ENCODE peak calls at places on chromosomes 12 and 14, in ten cellular contexts. Q is transverse colon; T is AG04450; N is ovary; W is heart right ventricle; L is IMR-90; B is effector memory CD4-positive, alpha-beta T cell; H is heart left ventricle; R is CD8-positive, alpha-beta memory T cell; G is mammary epithelial cell. M is an unnamed sample.

GRCh38 chr12:113298861-113299545 is 35.9 kb downstream of the SLC8B1 start:
- DNase-seq in Q (no peak), T (no peak), N (peak; percentile 68), W (peak; percentile 81), L (no peak), B (no peak), H (peak; percentile 79), R (no peak), G (no peak), M (no peak)

GRCh38 chr12:121830588-121831265 is 26.9 kb downstream of the SETD1B start:
- DNase-seq in Q (no peak), T (no peak), N (no peak), W (no peak), L (no peak), B (no peak), H (no peak), R (no peak), G (no peak), M (no peak)

GRCh38 chr12:24850486-24850885 is 98.4 kb downstream of the BCAT1 start:
- DNase-seq in Q (no peak), T (no peak), N (no peak), W (no peak), L (no peak), B (no peak), H (no peak), R (no peak), G (no peak), M (no peak)

GRCh38 chr12:97513921-97514320 is 51.3 kb downstream of the RMST start:
- DNase-seq in Q (no peak), T (no peak), N (no peak), W (no peak), L (no peak), B (no peak), H (no peak), R (no peak), G (no peak), M (no peak)

GRCh38 chr14:61561657-61562276 is 133.5 kb upstream of the HIF1A start:
- DNase-seq in Q (peak; percentile 79), T (peak; percentile 96), N (peak; percentile 56), W (peak; percentile 82), L (peak; percentile 99), B (no peak), H (peak; percentile 69), R (no peak), G (peak; percentile 91), M (no peak)

GRCh38 chr14:104181761-104182530 is 43.6 kb downstream of the KIF26A start:
- DNase-seq in Q (no peak), T (no peak), N (no peak), W (no peak), L (no peak), B (no peak), H (no peak), R (no peak), G (peak; percentile 8), M (no peak)

GRCh38 chr14:92687681-92688433 is 60.6 kb downstream of the LGMN start:
- DNase-seq in Q (no peak), T (no peak), N (no peak), W (peak; percentile 40), L (no peak), B (no peak), H (no peak), R (no peak), G (no peak), M (no peak)

GRCh38 chr12:60148831-60149230 is 553.0 kb downstream of the SLC16A7 start:
- DNase-seq in Q (no peak), T (peak; percentile 65), N (no peak), W (no peak), L (peak; percentile 87), B (no peak), H (no peak), R (no peak), G (peak; percentile 92), M (no peak)

GRCh38 chr14:61586539-61587396 is 108.5 kb upstream of the HIF1A start:
- DNase-seq in Q (no peak), T (no peak), N (no peak), W (no peak), L (peak; percentile 77), B (no peak), H (no peak), R (no peak), G (peak; percentile 37), M (no peak)

GRCh38 chr14:21068521-21069387 is 1.4 kb upstream of the ARHGEF40 start:
- DNase-seq in Q (peak; percentile 71), T (no peak), N (peak; percentile 63), W (peak; percentile 73), L (peak; percentile 52), B (peak; percentile 36), H (peak; percentile 65), R (peak; percentile 77), G (no peak), M (peak; percentile 62)

GRCh38 chr12:50776749-50777728 is 13.1 kb downstream of the ATF1 start:
- DNase-seq in Q (no peak), T (no peak), N (no peak), W (no peak), L (no peak), B (no peak), H (no peak), R (no peak), G (no peak), M (no peak)

GRCh38 chr12:104498211-104498801 is 41.6 kb downstream of the CHST11 start:
- DNase-seq in Q (no peak), T (no peak), N (no peak), W (no peak), L (no peak), B (peak; percentile 34), H (no peak), R (no peak), G (no peak), M (peak; percentile 78)

DNA sequence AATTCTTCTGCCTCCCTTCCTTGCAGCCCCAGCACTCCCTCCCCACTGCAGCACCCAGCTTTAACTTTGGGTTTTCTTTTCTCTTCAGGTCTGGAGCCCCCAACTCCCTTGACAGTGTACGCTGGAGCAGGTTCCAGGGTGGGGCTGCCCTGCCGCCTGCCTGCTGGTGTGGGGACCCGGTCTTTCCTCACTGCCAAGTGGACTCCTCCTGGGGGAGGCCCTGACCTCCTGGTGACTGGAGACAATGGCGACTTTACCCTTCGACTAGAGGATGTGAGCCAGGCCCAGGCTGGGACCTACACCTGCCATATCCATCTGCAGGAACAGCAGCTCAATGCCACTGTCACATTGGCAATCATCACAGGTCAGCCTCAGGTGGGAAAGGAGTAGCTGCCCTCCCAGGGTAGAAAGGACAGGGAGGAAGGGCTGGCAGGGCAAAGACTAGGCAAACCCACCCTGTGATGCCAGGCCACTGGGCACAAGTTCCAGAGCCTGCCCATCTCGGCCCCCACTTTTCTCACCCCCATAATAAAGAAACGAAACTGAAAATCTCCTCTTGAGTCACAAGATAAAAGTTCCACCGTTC is 3.0 kb downstream of the LAG3 start:
- DNase-seq in Q (no peak), T (no peak), N (no peak), W (no peak), L (no peak), B (no peak), H (no peak), R (peak; percentile 47), G (no peak), M (no peak)
- H3K27me3 ChIP-seq in Q (no peaks in the 10 kb centered on the region), T (no peaks in the 10 kb centered on the region), N (no peaks in the 10 kb centered on the region), W (peaks cover 14% of the 10 kb centered on the region), L (no peaks in the 10 kb centered on the region), B (peaks cover 21% of the 10 kb centered on the region), H (no peaks in the 10 kb centered on the region), R (no peaks in the 10 kb centered on the region), G (no peaks in the 10 kb centered on the region), M (peaks cover 17% of the 10 kb centered on the region)

DNA sequence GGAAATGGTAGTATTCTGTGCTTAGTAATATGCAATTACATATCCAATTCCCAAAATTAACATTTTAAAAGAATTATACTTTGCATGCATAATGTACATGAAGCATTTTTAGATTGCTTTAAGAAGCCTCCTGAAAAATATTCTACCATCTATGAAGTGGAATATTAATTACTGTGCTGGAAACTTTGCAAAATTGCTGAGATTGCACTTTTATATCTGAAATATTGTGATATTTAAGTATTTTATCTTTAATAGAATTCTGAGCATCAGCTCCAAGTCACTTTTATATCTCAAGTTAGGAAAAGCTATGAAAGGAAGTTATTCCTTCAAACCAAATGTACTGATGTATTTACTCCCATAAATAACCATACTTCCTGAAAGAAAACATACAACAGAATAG is 152.6 kb downstream of the PLEKHA5 start:
- DNase-seq in Q (no peak), T (no peak), N (no peak), W (no peak), L (no peak), B (no peak), H (no peak), R (no peak), G (no peak), M (no peak)
- H3K27ac ChIP-seq in Q (no peak overlapping the region), T (no peak overlapping the region), N (no peak overlapping the region), W (no peak overlapping the region), L (no peak overlapping the region), B (no peak overlapping the region), H (no peak overlapping the region), R (no peak overlapping the region), G (no peak overlapping the region), M (no peak overlapping the region)

GRCh38 chr12:43015090-43015737 is 425.7 kb upstream of the PRICKLE1 start:
- DNase-seq in Q (no peak), T (no peak), N (no peak), W (no peak), L (no peak), B (no peak), H (no peak), R (no peak), G (no peak), M (no peak)

GRCh38 chr12:43004908-43005307 is 415.4 kb upstream of the PRICKLE1 start:
- DNase-seq in Q (no peak), T (no peak), N (no peak), W (no peak), L (no peak), B (no peak), H (no peak), R (no peak), G (no peak), M (no peak)

GRCh38 chr12:43009307-43009706 is 419.8 kb upstream of the PRICKLE1 start:
- DNase-seq in Q (no peak), T (no peak), N (no peak), W (peak; percentile 11), L (no peak), B (no peak), H (no peak), R (no peak), G (no peak), M (no peak)

GRCh38 chr12:43011383-43011926 is 421.9 kb upstream of the PRICKLE1 start:
- DNase-seq in Q (no peak), T (no peak), N (no peak), W (no peak), L (no peak), B (no peak), H (no peak), R (no peak), G (no peak), M (no peak)

DNA sequence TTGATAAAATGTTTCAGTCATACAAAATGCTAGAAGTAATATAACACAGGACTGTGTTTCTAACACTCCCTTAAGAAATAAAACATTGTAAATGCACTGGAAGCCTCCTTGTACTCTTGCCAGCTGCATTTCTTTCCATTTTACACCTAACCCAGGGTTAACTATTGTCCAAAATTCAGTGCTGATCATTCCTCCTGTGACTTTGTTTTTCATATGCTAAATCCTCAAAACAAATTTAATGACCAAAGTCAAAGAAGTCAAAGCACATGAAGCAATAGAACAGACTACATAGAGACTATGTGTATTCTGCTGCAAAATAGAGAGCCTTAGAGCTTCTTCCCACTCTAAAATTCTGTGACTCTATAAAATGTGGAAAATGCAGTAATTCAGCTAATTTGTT is 420.3 kb upstream of the PRICKLE1 start:
- DNase-seq in Q (no peak), T (no peak), N (no peak), W (no peak), L (no peak), B (no peak), H (no peak), R (no peak), G (no peak), M (no peak)
- H3K27me3 ChIP-seq in Q (no peaks in the 10 kb centered on the region), T (no peaks in the 10 kb centered on the region), N (no peaks in the 10 kb centered on the region), W (no peaks in the 10 kb centered on the region), L (no peaks in the 10 kb centered on the region), B (no peaks in the 10 kb centered on the region), H (no peaks in the 10 kb centered on the region), R (no peaks in the 10 kb centered on the region), G (no peaks in the 10 kb centered on the region), M (no peaks in the 10 kb centered on the region)

GRCh38 chr12:30694971-30695326 is 720 bp downstream of the IPO8 start:
- DNase-seq in Q (peak; percentile 56), T (no peak), N (peak; percentile 33), W (no peak), L (peak; percentile 35), B (no peak), H (peak; percentile 20), R (no peak), G (peak; percentile 46), M (no peak)
- H3K27ac ChIP-seq in Q (peak overlapping the region; percentile 88), T (no peak overlapping the region), N (peak overlapping the region; percentile 63), W (peak overlapping the region; percentile 74), L (peak overlapping the region; percentile 64), B (peak overlapping the region; percentile 71), H (peak overlapping the region; percentile 83), R (peak overlapping the region; percentile 86), G (peak overlapping the region; percentile 33), M (peak overlapping the region; percentile 63)